ENCODE peak calls at places on chromosomes 6 and 20, in four cellular contexts. One of them, this sample, is unnamed.

GRCh38 chr20:57618091-57618765 is 2.0 kb downstream of the ZBP1 start:
- DNase-seq in nucleus accumbens: no peak
- DNase-seq in AML-193: no peak
- DNase-seq in HFFc6: peak; percentile 9
- DNase-seq in this sample: peak; percentile 86

GRCh38 chr6:52284131-52284459 is 447 bp downstream of the MCM3 start:
- DNase-seq in nucleus accumbens: no peak
- DNase-seq in AML-193: no peak
- DNase-seq in HFFc6: peak; percentile 4
- DNase-seq in this sample: peak; percentile 73

GRCh38 chr6:112018619-112019416 is 35.1 kb upstream of the CCN6 start:
- DNase-seq in nucleus accumbens: no peak
- DNase-seq in AML-193: no peak
- DNase-seq in HFFc6: peak; percentile 40
- DNase-seq in this sample: no peak

GRCh38 chr20:57785720-57786119 is 75.9 kb upstream of the PMEPA1 start:
- DNase-seq in AML-193: no peak
- DNase-seq in nucleus accumbens: no peak
- DNase-seq in HFFc6: no peak
- DNase-seq in this sample: no peak

GRCh38 chr20:19958243-19958642 is 58.9 kb upstream of the NAA20 start:
- DNase-seq in HFFc6: no peak
- DNase-seq in nucleus accumbens: no peak
- DNase-seq in AML-193: no peak
- DNase-seq in this sample: no peak

GRCh38 chr6:141443668-141444067 is 689.1 kb upstream of the GJE1 start:
- DNase-seq in AML-193: no peak
- DNase-seq in HFFc6: no peak
- DNase-seq in nucleus accumbens: no peak
- DNase-seq in this sample: no peak

GRCh38 chr6:34610819-34611477 is 54.8 kb upstream of the SPDEF start:
- DNase-seq in nucleus accumbens: no peak
- DNase-seq in HFFc6: peak; percentile 84
- DNase-seq in AML-193: no peak
- DNase-seq in this sample: no peak

GRCh38 chr6:45845546-45845945 is 170.1 kb downstream of the CLIC5 start:
- DNase-seq in HFFc6: peak; percentile 6
- DNase-seq in nucleus accumbens: no peak
- DNase-seq in AML-193: no peak
- DNase-seq in this sample: no peak

GRCh38 chr20:25668446-25668845 is 28.2 kb downstream of the ZNF337 start:
- DNase-seq in HFFc6: no peak
- DNase-seq in AML-193: no peak
- DNase-seq in nucleus accumbens: no peak
- DNase-seq in this sample: no peak